ENCODE peak calls at places on chromosomes 4 and X, in four cellular contexts. X is stimulated activated CD8-positive, alpha-beta memory T cell treated with anti-CD3 and anti-CD28 coated beads, Interleukin-4, amount 100 ng/mL, for 24 hours; V is CD4-positive, alpha-beta T cell; Z is AG09319. J is an unnamed sample.

GRCh38 chr4:7186081-7186480 is 6.3 kb upstream of the SORCS2 start:
- DNase-seq in Z (no peak), X (no peak), V (no peak), J (no peak)

GRCh38 chrX:118802857-118803256 is 20.8 kb upstream of the ZCCHC12 start:
- DNase-seq in X (no peak), Z (no peak), V (no peak), J (no peak)

GRCh38 chrX:49876750-49877149 is 2.5 kb upstream of the USP27X start:
- DNase-seq in X (no peak), V (no peak), Z (no peak), J (peak; percentile 64)

GRCh38 chr4:87851955-87852354 is 19.2 kb downstream of the MEPE start:
- DNase-seq in V (no peak), X (no peak), Z (no peak), J (no peak)

GRCh38 chr4:48772568-48772967 is 7.5 kb downstream of the FRYL start:
- DNase-seq in Z (no peak), V (no peak), X (no peak), J (no peak)

GRCh38 chr4:15654556-15655222 is 468 bp downstream of the FBXL5 start:
- DNase-seq in Z (no peak), V (peak; percentile 12), X (peak; percentile 29), J (peak; percentile 67)

GRCh38 chr4:161573836-161574235 is 590.0 kb downstream of the FSTL5 start:
- DNase-seq in X (no peak), V (no peak), Z (no peak), J (no peak)

GRCh38 chrX:130539721-130540321 is 138.0 kb downstream of the RBMX2 start:
- DNase-seq in V (peak; percentile 12), Z (peak; percentile 19), X (no peak), J (peak; percentile 74)

GRCh38 chr4:88857588-88857987 is 160.0 kb upstream of the NAP1L5 start:
- DNase-seq in V (no peak), Z (no peak), X (no peak), J (no peak)

GRCh38 chrX:103073442-103073841 is 9.5 kb upstream of the BEX1 start:
- DNase-seq in Z (no peak), X (no peak), V (no peak), J (no peak)

GRCh38 chrX:18668468-18668867 is 3.4 kb downstream of the RS1 start:
- DNase-seq in Z (no peak), V (no peak), X (no peak), J (no peak)

GRCh38 chrX:41759817-41760216 is 35.8 kb downstream of the GPR82 start:
- DNase-seq in V (no peak), Z (no peak), X (no peak), J (peak; percentile 55)

GRCh38 chrX:130171446-130172126 is at the start of gene RAB33A:
- DNase-seq in X (peak; percentile 8), V (peak; percentile 39), Z (no peak), J (peak; percentile 52)

GRCh38 chr4:145480257-145480656 is 1.4 kb upstream of the SMAD1 start:
- DNase-seq in X (no peak), Z (no peak), V (no peak), J (no peak)

GRCh38 chrX:150568320-150569154 is at the start of gene MTM1:
- DNase-seq in X (peak; percentile 83), Z (peak; percentile 86), V (peak; percentile 88), J (peak; percentile 93)

GRCh38 chr4:176198316-176198903 is 3.0 kb upstream of the SPATA4 start:
- DNase-seq in V (no peak), Z (no peak), X (no peak), J (no peak)

GRCh38 chr4:111506706-111507105 is 638.5 kb upstream of the FAM241A start:
- DNase-seq in V (no peak), X (no peak), Z (peak; percentile 22), J (peak; percentile 73)

GRCh38 chr4:153023692-153024394 is 87.7 kb downstream of the FHDC1 start:
- DNase-seq in Z (no peak), X (no peak), V (no peak), J (no peak)

GRCh38 chrX:150086371-150086770 is 148.1 kb upstream of the EOLA2 start:
- DNase-seq in Z (no peak), V (no peak), X (no peak), J (no peak)

GRCh38 chr4:4284827-4285618 is 4.9 kb downstream of the LYAR start:
- DNase-seq in V (no peak), X (no peak), Z (no peak), J (no peak)

GRCh38 chr4:22174640-22175039 is 226.1 kb upstream of the KCNIP4 start:
- DNase-seq in X (no peak), Z (no peak), V (no peak), J (no peak)

J was measured in adipocyte.